ENCODE peak calls at places on chromosomes 5 and 9, in six cellular contexts. B is body of pancreas; F is CD8-positive, alpha-beta T cell; W is GM23248; H is colonic mucosa; M is GM23338. L is an unnamed sample.

GRCh38 chr5:151076616-151077015 is 4.2 kb downstream of the TNIP1 start:
- DNase-seq in W (no peak), B (no peak), H (no peak), M (no peak), F (no peak), L (no peak)

GRCh38 chr5:95261369-95262175 is 23.3 kb downstream of the MCTP1 start:
- DNase-seq in H (no peak), W (peak; percentile 58), M (peak; percentile 27), B (no peak), F (no peak), L (no peak)

GRCh38 chr5:1381370-1382247 is 36.7 kb upstream of the CLPTM1L start:
- DNase-seq in W (no peak), F (no peak), H (no peak), M (no peak), B (no peak), L (no peak)

GRCh38 chr9:74887041-74887980 is at the start of gene TRPM6:
- DNase-seq in W (peak; percentile 79), F (no peak), B (peak; percentile 89), M (peak; percentile 83), H (peak; percentile 88), L (peak; percentile 77)

GRCh38 chr9:18438300-18438925 is 35.5 kb upstream of the ADAMTSL1 start:
- DNase-seq in H (peak; percentile 24), F (no peak), B (peak; percentile 43), W (peak; percentile 72), M (peak; percentile 81), L (peak; percentile 29)

GRCh38 chr9:136225748-136226679 is 19.6 kb downstream of the QSOX2 start:
- DNase-seq in M (peak; percentile 87), B (peak; percentile 82), H (peak; percentile 68), W (peak; percentile 61), F (peak; percentile 56), L (peak; percentile 74)

GRCh38 chr5:142313693-142314092 is 11.1 kb downstream of the SPRY4 start:
- DNase-seq in M (no peak), B (no peak), H (no peak), W (no peak), F (no peak), L (no peak)

GRCh38 chr9:6590329-6590728 is 55.2 kb downstream of the GLDC start:
- DNase-seq in H (no peak), B (no peak), W (no peak), M (no peak), F (no peak), L (no peak)

GRCh38 chr5:133817456-133817855 is 151.0 kb downstream of the C5orf15 start:
- DNase-seq in W (no peak), B (no peak), H (no peak), M (no peak), F (no peak), L (no peak)

GRCh38 chr5:173890195-173890951 is 2.2 kb downstream of the CPEB4 start:
- DNase-seq in H (no peak), W (peak; percentile 54), M (peak; percentile 56), F (no peak), B (peak; percentile 50), L (no peak)

GRCh38 chr9:83937861-83938455 is 16.7 kb upstream of the KIF27 start:
- DNase-seq in F (no peak), B (no peak), H (no peak), M (peak; percentile 94), W (peak; percentile 74), L (no peak)

GRCh38 chr9:130885422-130886375 is 10.9 kb downstream of the QRFP start:
- DNase-seq in B (no peak), H (no peak), F (no peak), W (no peak), M (no peak), L (no peak)

GRCh38 chr5:131634666-131634995 is 398 bp downstream of the RAPGEF6 start:
- DNase-seq in W (peak; percentile 71), M (peak; percentile 89), B (peak; percentile 60), H (peak; percentile 68), F (peak; percentile 79), L (peak; percentile 54)

GRCh38 chr5:92144824-92145223 is 761.7 kb upstream of the ARRDC3 start:
- DNase-seq in F (no peak), B (no peak), W (no peak), H (no peak), M (no peak), L (no peak)

GRCh38 chr5:156914371-156914737 is 48.7 kb downstream of the TIMD4 start:
- DNase-seq in F (no peak), W (no peak), M (no peak), H (no peak), B (no peak), L (no peak)
- H3K4me3 ChIP-seq in F (no peak overlapping the region), W (no peak overlapping the region), M (peak overlapping the region; percentile 1), H (no peak overlapping the region), B (no peak overlapping the region), L (no peak overlapping the region)

GRCh38 chr5:139376364-139376763 is 6.7 kb downstream of the SLC23A1 start:
- DNase-seq in W (no peak), H (no peak), B (no peak), F (no peak), M (no peak), L (no peak)

GRCh38 chr5:139377226-139377625 is 5.9 kb downstream of the SLC23A1 start:
- DNase-seq in H (no peak), M (no peak), F (no peak), B (no peak), W (no peak), L (no peak)

GRCh38 chr5:139379626-139380449 is 3.3 kb downstream of the SLC23A1 start:
- DNase-seq in W (no peak), H (no peak), M (no peak), F (no peak), B (no peak), L (no peak)

GRCh38 chr5:139378101-139378825 is 4.8 kb downstream of the SLC23A1 start:
- DNase-seq in F (no peak), M (peak; percentile 77), B (no peak), H (no peak), W (no peak), L (no peak)

GRCh38 chr5:139378941-139379361 is 4.1 kb downstream of the SLC23A1 start:
- DNase-seq in H (no peak), M (no peak), F (no peak), B (no peak), W (no peak), L (no peak)
- H3K4me1 ChIP-seq in H (peaks cover under 1% of the 10 kb centered on the region), M (peaks cover 4% of the 10 kb centered on the region), F (no peaks in the 10 kb centered on the region), B (peaks cover 18% of the 10 kb centered on the region), W (peaks cover under 1% of the 10 kb centered on the region), L (peaks cover 9% of the 10 kb centered on the region)

GRCh38 chr9:70478963-70479641 is 64.6 kb upstream of the KLF9 start:
- DNase-seq in M (no peak), W (peak; percentile 27), F (no peak), B (peak; percentile 86), H (peak; percentile 41), L (peak; percentile 75)
- H3K4me3 ChIP-seq in M (no peak overlapping the region), W (no peak overlapping the region), F (no peak overlapping the region), B (no peak overlapping the region), H (no peak overlapping the region), L (no peak overlapping the region)

GRCh38 chr5:107543868-107544267 is 126.9 kb downstream of the EFNA5 start:
- DNase-seq in M (peak; percentile 16), B (no peak), F (no peak), H (no peak), W (no peak), L (no peak)

GRCh38 chr5:107544476-107544875 is 126.3 kb downstream of the EFNA5 start:
- DNase-seq in M (no peak), B (no peak), H (no peak), W (no peak), F (no peak), L (no peak)

GRCh38 chr5:107546084-107546483 is 124.7 kb downstream of the EFNA5 start:
- DNase-seq in B (no peak), M (no peak), F (no peak), H (no peak), W (no peak), L (no peak)

GRCh38 chr5:107546685-107547084 is 124.1 kb downstream of the EFNA5 start:
- DNase-seq in M (no peak), H (no peak), W (no peak), B (no peak), F (no peak), L (no peak)

GRCh38 chr5:107544967-107545366 is 125.8 kb downstream of the EFNA5 start:
- DNase-seq in M (no peak), F (no peak), W (no peak), B (peak; percentile 59), H (no peak), L (peak; percentile 36)
- H3K4me1 ChIP-seq in M (peaks cover 27% of the 10 kb centered on the region), F (no peaks in the 10 kb centered on the region), W (peaks cover 6% of the 10 kb centered on the region), B (peaks cover 42% of the 10 kb centered on the region), H (no peaks in the 10 kb centered on the region), L (peaks cover 57% of the 10 kb centered on the region)

GRCh38 chr5:67790390-67790789 is 425.2 kb upstream of the PIK3R1 start:
- DNase-seq in H (no peak), B (no peak), M (no peak), F (no peak), W (no peak), L (no peak)

GRCh38 chr5:67793966-67794365 is 421.6 kb upstream of the PIK3R1 start:
- DNase-seq in H (no peak), B (no peak), M (no peak), F (no peak), W (no peak), L (no peak)

GRCh38 chr5:67795781-67796477 is 419.6 kb upstream of the PIK3R1 start:
- DNase-seq in W (peak; percentile 23), B (no peak), M (no peak), F (no peak), H (no peak), L (no peak)

GRCh38 chr5:67793418-67793817 is 422.1 kb upstream of the PIK3R1 start:
- DNase-seq in W (no peak), B (no peak), H (no peak), M (no peak), F (no peak), L (no peak)

DNA sequence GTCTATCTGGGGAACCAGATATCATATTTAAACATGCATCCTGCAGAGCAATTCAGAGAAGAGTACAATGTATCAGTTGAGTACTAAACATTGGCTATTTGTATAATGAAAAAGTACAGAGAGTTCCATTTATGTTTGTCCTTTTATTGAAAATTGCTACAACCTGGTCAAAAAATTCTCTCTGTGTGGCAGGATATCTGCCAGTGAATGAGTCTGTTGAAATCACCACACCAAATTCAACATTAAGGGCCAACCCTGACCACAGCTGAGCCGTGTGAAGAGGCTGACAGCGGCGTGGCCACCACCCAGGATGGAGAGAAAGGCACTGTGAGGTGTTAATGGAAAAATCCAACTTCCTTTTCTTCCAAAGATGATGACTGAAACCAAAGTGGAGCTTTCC is 422.7 kb upstream of the PIK3R1 start:
- DNase-seq in F (no peak), B (peak; percentile 24), W (peak; percentile 17), M (no peak), H (no peak), L (no peak)
- H3K4me3 ChIP-seq in F (no peak overlapping the region), B (no peak overlapping the region), W (no peak overlapping the region), M (no peak overlapping the region), H (no peak overlapping the region), L (no peak overlapping the region)

GRCh38 chr5:97496037-97496436 is 313.0 kb upstream of the RIOK2 start:
- DNase-seq in M (no peak), W (no peak), F (no peak), B (no peak), H (no peak), L (no peak)
- H3K4me1 ChIP-seq in M (no peaks in the 10 kb centered on the region), W (no peaks in the 10 kb centered on the region), F (no peaks in the 10 kb centered on the region), B (no peaks in the 10 kb centered on the region), H (no peaks in the 10 kb centered on the region), L (no peaks in the 10 kb centered on the region)

L was measured in stomach.